ENCODE peak calls at places on chromosomes 2 and 18, in four cellular contexts. B is aorta; H is AG04450; R is stimulated activated CD8-positive, alpha-beta memory T cell treated with anti-CD3 and anti-CD28 coated beads, Interleukin-15, amount 100 ng/mL, for 4 hours. W is an unnamed sample.

GRCh38 chr18:58337688-58338087 is 291.2 kb downstream of the ALPK2 start:
- DNase-seq in R (no peak), H (no peak), B (no peak), W (no peak)

GRCh38 chr18:13510594-13510993 is 215.8 kb downstream of the FAM210A start:
- DNase-seq in R (no peak), H (no peak), B (no peak), W (no peak)

GRCh38 chr2:84786601-84787000 is 94.3 kb downstream of the TRABD2A start:
- DNase-seq in H (no peak), B (no peak), R (no peak), W (no peak)

GRCh38 chr2:64582774-64583340 is 58.7 kb downstream of the AFTPH start:
- DNase-seq in B (no peak), H (no peak), R (no peak), W (no peak)

GRCh38 chr2:173659522-173659921 is 304.9 kb downstream of the CDCA7 start:
- DNase-seq in B (no peak), H (no peak), R (no peak), W (no peak)

GRCh38 chr2:186306754-186307153 is 179.3 kb upstream of the ZC3H15 start:
- DNase-seq in H (no peak), R (no peak), B (no peak), W (no peak)

GRCh38 chr18:6561029-6561861 is 146.5 kb upstream of the L3MBTL4 start:
- DNase-seq in H (peak; percentile 6), R (no peak), B (no peak), W (no peak)

GRCh38 chr2:54523336-54523959 is 67.3 kb downstream of the SPTBN1 start:
- DNase-seq in R (no peak), H (no peak), B (no peak), W (no peak)

GRCh38 chr2:23373666-23374065 is 11.3 kb upstream of the KLHL29 start:
- DNase-seq in B (no peak), R (no peak), H (no peak), W (no peak)

GRCh38 chr2:241898681-241899270 is 29.2 kb downstream of the RTP5 start:
- DNase-seq in H (no peak), R (no peak), B (peak; percentile 70), W (peak; percentile 7)

GRCh38 chr2:217366996-217367395 is 507.1 kb upstream of the TNP1 start:
- DNase-seq in B (no peak), R (no peak), H (no peak), W (no peak)

GRCh38 chr2:225337183-225337582 is 62.3 kb upstream of the NYAP2 start:
- DNase-seq in H (peak; percentile 45), B (no peak), R (no peak), W (no peak)

GRCh38 chr18:56823986-56824385 is 172.8 kb downstream of the WDR7 start:
- DNase-seq in H (no peak), R (no peak), B (no peak), W (no peak)

GRCh38 chr2:88212251-88212790 is 42.2 kb downstream of the THNSL2 start:
- DNase-seq in R (no peak), B (no peak), H (no peak), W (no peak)

GRCh38 chr2:64214281-64215115 is 70.3 kb upstream of the PELI1 start:
- DNase-seq in R (no peak), B (no peak), H (no peak), W (peak; percentile 44)

GRCh38 chr18:51433296-51433695 is 235.8 kb upstream of the MEX3C start:
- DNase-seq in H (no peak), B (no peak), R (no peak), W (no peak)

GRCh38 chr2:230137902-230138539 is 69.3 kb upstream of the SLC16A14 start:
- DNase-seq in B (no peak), H (no peak), R (no peak), W (no peak)

GRCh38 chr2:176680916-176681315 is 411.7 kb downstream of the MTX2 start:
- DNase-seq in H (no peak), R (no peak), B (no peak), W (no peak)

GRCh38 chr18:58541137-58541788 is 87.6 kb downstream of the ALPK2 start:
- DNase-seq in H (no peak), B (no peak), R (no peak), W (no peak)

GRCh38 chr2:226295123-226295522 is 504.5 kb downstream of the IRS1 start:
- DNase-seq in R (no peak), H (no peak), B (no peak), W (no peak)

GRCh38 chr2:19652811-19653210 is 249.0 kb downstream of the TTC32 start:
- DNase-seq in B (no peak), R (no peak), H (no peak), W (no peak)

GRCh38 chr2:9847140-9847539 is 3.9 kb downstream of the TAF1B start:
- DNase-seq in H (no peak), B (no peak), R (no peak), W (no peak)

GRCh38 chr18:58140366-58141325 is 96.6 kb downstream of the NEDD4L start:
- DNase-seq in H (no peak), B (no peak), R (no peak), W (no peak)

GRCh38 chr2:45709137-45709536 is 57.7 kb downstream of the PRKCE start:
- DNase-seq in H (no peak), B (no peak), R (no peak), W (no peak)

GRCh38 chr18:58862404-58862803 is 2.3 kb upstream of the ZNF532 start:
- DNase-seq in B (no peak), H (no peak), R (no peak), W (no peak)

GRCh38 chr2:186588421-186588820 is 1.4 kb upstream of the ITGAV start:
- DNase-seq in B (no peak), H (no peak), R (no peak), W (no peak)

GRCh38 chr2:2183135-2183534 is 147.9 kb downstream of the MYT1L start:
- DNase-seq in B (no peak), H (no peak), R (no peak), W (no peak)

GRCh38 chr2:67374949-67375348 is 22.2 kb upstream of the ETAA1 start:
- DNase-seq in R (no peak), H (no peak), B (no peak), W (no peak)

GRCh38 chr18:11035814-11036213 is 113.6 kb downstream of the PIEZO2 start:
- DNase-seq in H (no peak), B (no peak), R (no peak), W (no peak)

GRCh38 chr2:169047253-169048250 is 16.4 kb upstream of the ABCB11 start:
- DNase-seq in R (no peak), H (no peak), B (no peak), W (no peak)

GRCh38 chr2:74499269-74499939 is at the start of gene LBX2:
- DNase-seq in H (no peak), B (no peak), R (no peak), W (no peak)

GRCh38 chr2:179650420-179650819 is 211.0 kb downstream of the ZNF385B start:
- DNase-seq in H (no peak), R (no peak), B (no peak), W (no peak)

GRCh38 chr2:156190532-156190931 is 142.0 kb downstream of the NR4A2 start:
- DNase-seq in R (no peak), H (no peak), B (no peak), W (no peak)

GRCh38 chr2:237923507-237924163 is 43.2 kb upstream of the UBE2F start:
- DNase-seq in B (peak; percentile 93), H (peak; percentile 23), R (peak; percentile 32), W (peak; percentile 26)